ENCODE peak calls at places on chromosomes 4 and X, in five cellular contexts. One of them, this sample, is unnamed.

GRCh38 chrX:63250253-63250868 is 100.8 kb downstream of the SPIN4 start:
- DNase-seq in MM.1S: peak; percentile 81
- DNase-seq in tibial artery: no peak
- DNase-seq in right lobe of liver: no peak
- DNase-seq in mammary epithelial cell: peak; percentile 65
- DNase-seq in this sample: no peak

GRCh38 chr4:163332526-163333405 is at the start of gene NPY1R:
- DNase-seq in mammary epithelial cell: peak; percentile 73
- DNase-seq in right lobe of liver: peak; percentile 74
- DNase-seq in MM.1S: peak; percentile 76
- DNase-seq in tibial artery: peak; percentile 90
- DNase-seq in this sample: no peak

GRCh38 chr4:83217721-83218522 is 66.7 kb downstream of the COQ2 start:
- DNase-seq in mammary epithelial cell: no peak
- DNase-seq in tibial artery: no peak
- DNase-seq in MM.1S: peak; percentile 94
- DNase-seq in right lobe of liver: no peak
- DNase-seq in this sample: no peak

GRCh38 chr4:56330691-56331090 is 56.6 kb downstream of the AASDH start:
- DNase-seq in right lobe of liver: no peak
- DNase-seq in tibial artery: no peak
- DNase-seq in MM.1S: no peak
- DNase-seq in mammary epithelial cell: no peak
- DNase-seq in this sample: no peak

GRCh38 chr4:183783933-183784622 is 121.0 kb upstream of the STOX2 start:
- DNase-seq in mammary epithelial cell: peak; percentile 33
- DNase-seq in MM.1S: no peak
- DNase-seq in tibial artery: no peak
- DNase-seq in right lobe of liver: no peak
- DNase-seq in this sample: no peak

GRCh38 chr4:1449833-1450741 is 43.8 kb upstream of the NKX1-1 start:
- DNase-seq in right lobe of liver: peak; percentile 44
- DNase-seq in MM.1S: no peak
- DNase-seq in tibial artery: peak; percentile 39
- DNase-seq in mammary epithelial cell: no peak
- DNase-seq in this sample: peak; percentile 84

GRCh38 chr4:51884055-51884454 is 41.1 kb downstream of the DCUN1D4 start:
- DNase-seq in tibial artery: no peak
- DNase-seq in MM.1S: no peak
- DNase-seq in right lobe of liver: no peak
- DNase-seq in mammary epithelial cell: no peak
- DNase-seq in this sample: no peak

GRCh38 chr4:10296730-10297129 is 160.5 kb downstream of the ZNF518B start:
- DNase-seq in MM.1S: no peak
- DNase-seq in right lobe of liver: no peak
- DNase-seq in mammary epithelial cell: peak; percentile 71
- DNase-seq in tibial artery: no peak
- DNase-seq in this sample: no peak

GRCh38 chrX:154457491-154458115 is 478 bp upstream of the PLXNA3 start:
- DNase-seq in MM.1S: peak; percentile 54
- DNase-seq in right lobe of liver: no peak
- DNase-seq in mammary epithelial cell: peak; percentile 58
- DNase-seq in tibial artery: no peak
- DNase-seq in this sample: no peak

GRCh38 chrX:67724359-67725110 is 180.7 kb downstream of the AR start:
- DNase-seq in mammary epithelial cell: no peak
- DNase-seq in tibial artery: no peak
- DNase-seq in MM.1S: no peak
- DNase-seq in right lobe of liver: no peak
- DNase-seq in this sample: no peak

GRCh38 chrX:116239944-116240391 is 69.4 kb downstream of the AGTR2 start:
- DNase-seq in MM.1S: no peak
- DNase-seq in right lobe of liver: no peak
- DNase-seq in mammary epithelial cell: peak; percentile 84
- DNase-seq in tibial artery: no peak
- DNase-seq in this sample: no peak

GRCh38 chr4:118823471-118823870 is 12.5 kb downstream of the SEC24D start:
- DNase-seq in MM.1S: no peak
- DNase-seq in right lobe of liver: peak; percentile 69
- DNase-seq in mammary epithelial cell: peak; percentile 64
- DNase-seq in tibial artery: no peak
- DNase-seq in this sample: no peak

GRCh38 chr4:172887959-172888358 is 280.7 kb upstream of the GALNT7 start:
- DNase-seq in right lobe of liver: no peak
- DNase-seq in mammary epithelial cell: no peak
- DNase-seq in tibial artery: no peak
- DNase-seq in MM.1S: no peak
- DNase-seq in this sample: no peak

GRCh38 chr4:33080262-33080661 is 2360.1 kb downstream of the PCDH7 start:
- DNase-seq in MM.1S: no peak
- DNase-seq in tibial artery: no peak
- DNase-seq in right lobe of liver: peak; percentile 52
- DNase-seq in mammary epithelial cell: no peak
- DNase-seq in this sample: no peak

GRCh38 chr4:153159016-153159415 is 45.2 kb upstream of the TRIM2 start:
- DNase-seq in MM.1S: no peak
- DNase-seq in tibial artery: no peak
- DNase-seq in mammary epithelial cell: no peak
- DNase-seq in right lobe of liver: no peak
- DNase-seq in this sample: no peak

GRCh38 chrX:71224969-71225368 is 1.9 kb downstream of the GJB1 start:
- DNase-seq in mammary epithelial cell: no peak
- DNase-seq in tibial artery: no peak
- DNase-seq in right lobe of liver: no peak
- DNase-seq in MM.1S: no peak
- DNase-seq in this sample: no peak

GRCh38 chr4:3257125-3257690 is 8.2 kb downstream of the MSANTD1 start:
- DNase-seq in MM.1S: no peak
- DNase-seq in right lobe of liver: no peak
- DNase-seq in mammary epithelial cell: peak; percentile 24
- DNase-seq in tibial artery: peak; percentile 54
- DNase-seq in this sample: peak; percentile 88

GRCh38 chrX:68832101-68832416 is 3.2 kb downstream of the EFNB1 start:
- DNase-seq in MM.1S: no peak
- DNase-seq in tibial artery: peak; percentile 78
- DNase-seq in mammary epithelial cell: peak; percentile 58
- DNase-seq in right lobe of liver: no peak
- DNase-seq in this sample: no peak

GRCh38 chrX:129846686-129847085 is 3.0 kb upstream of the ZDHHC9 start:
- DNase-seq in tibial artery: no peak
- DNase-seq in MM.1S: no peak
- DNase-seq in mammary epithelial cell: no peak
- DNase-seq in right lobe of liver: no peak
- DNase-seq in this sample: no peak

GRCh38 chr4:87097075-87097474 is 123.3 kb downstream of the KLHL8 start:
- DNase-seq in right lobe of liver: no peak
- DNase-seq in MM.1S: no peak
- DNase-seq in tibial artery: no peak
- DNase-seq in mammary epithelial cell: no peak
- DNase-seq in this sample: no peak

GRCh38 chr4:69497886-69498395 is 2.2 kb upstream of the UGT2B4 start:
- DNase-seq in mammary epithelial cell: no peak
- DNase-seq in right lobe of liver: no peak
- DNase-seq in tibial artery: no peak
- DNase-seq in MM.1S: no peak
- DNase-seq in this sample: no peak

GRCh38 chrX:119667111-119667928 is 25.6 kb downstream of the SEPTIN6 start:
- DNase-seq in right lobe of liver: no peak
- DNase-seq in MM.1S: no peak
- DNase-seq in tibial artery: no peak
- DNase-seq in mammary epithelial cell: no peak
- DNase-seq in this sample: no peak

GRCh38 chr4:41299486-41299885 is 42.8 kb downstream of the UCHL1 start:
- DNase-seq in mammary epithelial cell: no peak
- DNase-seq in right lobe of liver: no peak
- DNase-seq in MM.1S: no peak
- DNase-seq in tibial artery: no peak
- DNase-seq in this sample: no peak

GRCh38 chr4:113423631-113424030 is 337.9 kb downstream of the CAMK2D start:
- DNase-seq in right lobe of liver: no peak
- DNase-seq in mammary epithelial cell: no peak
- DNase-seq in MM.1S: no peak
- DNase-seq in tibial artery: no peak
- DNase-seq in this sample: no peak

GRCh38 chr4:100290585-100290984 is 100.3 kb upstream of the DDIT4L start:
- DNase-seq in MM.1S: no peak
- DNase-seq in right lobe of liver: no peak
- DNase-seq in tibial artery: no peak
- DNase-seq in mammary epithelial cell: peak; percentile 57
- DNase-seq in this sample: no peak

GRCh38 chr4:177569443-177569842 is 127.2 kb upstream of the AGA start:
- DNase-seq in MM.1S: no peak
- DNase-seq in mammary epithelial cell: no peak
- DNase-seq in tibial artery: no peak
- DNase-seq in right lobe of liver: no peak
- DNase-seq in this sample: no peak

GRCh38 chr4:110483516-110483915 is 7.6 kb downstream of the ENPEP start:
- DNase-seq in right lobe of liver: no peak
- DNase-seq in mammary epithelial cell: no peak
- DNase-seq in MM.1S: no peak
- DNase-seq in tibial artery: no peak
- DNase-seq in this sample: no peak

GRCh38 chr4:75015627-75016026 is 82.7 kb downstream of the PARM1 start:
- DNase-seq in right lobe of liver: no peak
- DNase-seq in MM.1S: no peak
- DNase-seq in tibial artery: peak; percentile 72
- DNase-seq in mammary epithelial cell: no peak
- DNase-seq in this sample: no peak

GRCh38 chr4:173039617-173040176 is 128.9 kb upstream of the GALNT7 start:
- DNase-seq in right lobe of liver: no peak
- DNase-seq in mammary epithelial cell: no peak
- DNase-seq in tibial artery: no peak
- DNase-seq in MM.1S: no peak
- DNase-seq in this sample: no peak

GRCh38 chrX:1597345-1598020 is 6.1 kb downstream of the AKAP17A start:
- DNase-seq in MM.1S: no peak
- DNase-seq in right lobe of liver: peak; percentile 32
- DNase-seq in mammary epithelial cell: no peak
- DNase-seq in tibial artery: no peak
- DNase-seq in this sample: peak; percentile 86

GRCh38 chrX:41982966-41983365 is 59.6 kb upstream of the CASK start:
- DNase-seq in right lobe of liver: no peak
- DNase-seq in MM.1S: no peak
- DNase-seq in mammary epithelial cell: no peak
- DNase-seq in tibial artery: no peak
- DNase-seq in this sample: no peak

GRCh38 chr4:154293427-154293826 is 198.2 kb downstream of the DCHS2 start:
- DNase-seq in tibial artery: no peak
- DNase-seq in right lobe of liver: no peak
- DNase-seq in MM.1S: no peak
- DNase-seq in mammary epithelial cell: no peak
- DNase-seq in this sample: no peak

GRCh38 chr4:154294951-154295350 is 196.6 kb downstream of the DCHS2 start:
- DNase-seq in right lobe of liver: no peak
- DNase-seq in mammary epithelial cell: no peak
- DNase-seq in MM.1S: no peak
- DNase-seq in tibial artery: no peak
- DNase-seq in this sample: no peak

GRCh38 chr4:154292589-154292988 is 199.0 kb downstream of the DCHS2 start:
- DNase-seq in right lobe of liver: no peak
- DNase-seq in mammary epithelial cell: no peak
- DNase-seq in tibial artery: no peak
- DNase-seq in MM.1S: no peak
- DNase-seq in this sample: no peak
- TF ChIP-seq CTCF in right lobe of liver: no peak
- TF ChIP-seq CTCF in mammary epithelial cell: no peak
- TF ChIP-seq CTCF in tibial artery: no peak
- TF ChIP-seq CTCF in MM.1S: no peak
- TF ChIP-seq CTCF in this sample: no peak

DNA sequence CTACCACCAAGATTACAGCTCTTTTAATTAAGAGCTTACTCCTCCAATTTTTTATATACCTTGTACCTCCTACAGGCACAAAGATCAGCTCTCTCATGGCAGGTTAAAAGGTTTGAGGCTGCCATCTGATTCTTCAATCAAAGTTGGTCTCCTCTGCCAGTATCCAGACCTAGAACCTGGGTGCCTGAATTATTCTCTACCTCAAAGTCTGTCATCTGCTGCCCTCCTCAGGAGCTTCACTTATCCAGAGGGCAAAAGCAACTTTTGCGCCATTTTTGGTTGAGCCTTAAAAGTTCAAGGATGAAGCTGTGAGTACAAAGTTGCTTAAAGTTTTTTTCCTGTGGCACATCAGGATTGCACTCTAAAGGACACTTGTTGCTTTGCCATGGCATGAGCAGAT is 343.7 kb upstream of the PPP1R2C start:
- DNase-seq in MM.1S: no peak
- DNase-seq in mammary epithelial cell: peak; percentile 9
- DNase-seq in right lobe of liver: no peak
- DNase-seq in tibial artery: no peak
- DNase-seq in this sample: no peak
- TF ChIP-seq CTCF in MM.1S: no peak
- TF ChIP-seq CTCF in mammary epithelial cell: peak; percentile 12
- TF ChIP-seq CTCF in right lobe of liver: no peak
- TF ChIP-seq CTCF in tibial artery: no peak
- TF ChIP-seq CTCF in this sample: peak; percentile 8

GRCh38 chrX:150062292-150063137 is 124.2 kb upstream of the EOLA2 start:
- DNase-seq in tibial artery: peak; percentile 75
- DNase-seq in MM.1S: no peak
- DNase-seq in right lobe of liver: no peak
- DNase-seq in mammary epithelial cell: no peak
- DNase-seq in this sample: no peak
- TF ChIP-seq CTCF in tibial artery: peak; percentile 39
- TF ChIP-seq CTCF in MM.1S: no peak
- TF ChIP-seq CTCF in right lobe of liver: no peak
- TF ChIP-seq CTCF in mammary epithelial cell: no peak
- TF ChIP-seq CTCF in this sample: peak; percentile 36

GRCh38 chr4:16750882-16751642 is 147.4 kb downstream of the LDB2 start:
- DNase-seq in mammary epithelial cell: no peak
- DNase-seq in right lobe of liver: no peak
- DNase-seq in tibial artery: no peak
- DNase-seq in MM.1S: no peak
- DNase-seq in this sample: no peak

GRCh38 chr4:16754104-16754503 is 144.3 kb downstream of the LDB2 start:
- DNase-seq in tibial artery: no peak
- DNase-seq in right lobe of liver: no peak
- DNase-seq in mammary epithelial cell: no peak
- DNase-seq in MM.1S: no peak
- DNase-seq in this sample: no peak

GRCh38 chr4:16750216-16750615 is 148.2 kb downstream of the LDB2 start:
- DNase-seq in MM.1S: no peak
- DNase-seq in tibial artery: no peak
- DNase-seq in mammary epithelial cell: no peak
- DNase-seq in right lobe of liver: no peak
- DNase-seq in this sample: no peak

GRCh38 chr4:16757080-16757521 is 141.3 kb downstream of the LDB2 start:
- DNase-seq in MM.1S: no peak
- DNase-seq in mammary epithelial cell: no peak
- DNase-seq in right lobe of liver: no peak
- DNase-seq in tibial artery: no peak
- DNase-seq in this sample: no peak

DNA sequence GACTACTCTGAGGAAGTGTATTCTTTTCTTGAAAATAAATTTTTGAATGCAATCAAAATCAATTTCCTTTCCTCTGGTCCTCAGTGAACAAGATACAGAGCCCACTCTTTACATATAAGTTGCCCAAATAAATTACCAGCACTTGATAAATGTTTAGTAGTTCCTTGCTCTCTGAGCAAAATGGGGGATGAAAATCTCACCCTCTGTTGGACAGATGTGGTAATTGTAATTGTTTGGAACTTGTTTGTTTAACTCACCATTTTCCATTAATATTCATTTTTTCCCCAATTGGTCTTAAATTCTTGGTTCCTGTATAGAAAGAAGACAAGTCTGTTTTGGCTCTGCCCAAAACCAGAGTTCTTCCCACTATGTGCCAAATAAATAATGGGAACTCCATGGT is 146.3 kb downstream of the LDB2 start:
- DNase-seq in MM.1S: no peak
- DNase-seq in mammary epithelial cell: no peak
- DNase-seq in tibial artery: no peak
- DNase-seq in right lobe of liver: no peak
- DNase-seq in this sample: no peak
- TF ChIP-seq CTCF in MM.1S: peak; percentile 7
- TF ChIP-seq CTCF in mammary epithelial cell: no peak
- TF ChIP-seq CTCF in tibial artery: no peak
- TF ChIP-seq CTCF in right lobe of liver: peak; percentile 33
- TF ChIP-seq CTCF in this sample: peak; percentile 69